ENCODE peak calls at places on chromosomes 11 and 22, in seven cellular contexts. E is HFFc6, D is spleen, Q is omental fat pad, A is upper lobe of right lung, W is AG09309, P is B cell. J is an unnamed sample.

GRCh38 chr11:3058753-3059664 is 1.8 kb upstream of the CARS1 start:
- DNase-seq in E (peak; percentile 88), P (no peak), W (peak; percentile 51), A (no peak), Q (no peak), D (no peak), J (peak; percentile 83)

GRCh38 chr11:81497202-81497804 is 1236.4 kb downstream of the FAM181B start:
- DNase-seq in A (no peak), D (no peak), Q (no peak), W (no peak), E (peak; percentile 16), P (no peak), J (peak; percentile 65)

GRCh38 chr11:43937434-43938411 is 4.7 kb upstream of the C11orf96 start:
- DNase-seq in A (no peak), W (no peak), Q (no peak), D (no peak), P (no peak), E (peak; percentile 51), J (peak; percentile 63)

GRCh38 chr11:32006799-32007388 is 84.0 kb upstream of the RCN1 start:
- DNase-seq in A (no peak), D (no peak), Q (no peak), P (peak; percentile 29), E (peak; percentile 54), W (peak; percentile 7), J (peak; percentile 71)

GRCh38 chr11:3837793-3838192 is 3.0 kb downstream of the RHOG start:
- DNase-seq in A (no peak), W (no peak), Q (no peak), E (no peak), P (peak; percentile 29), D (peak; percentile 83), J (no peak)

GRCh38 chr22:35276019-35276418 is 18.7 kb downstream of the HMGXB4 start:
- DNase-seq in D (no peak), Q (no peak), W (no peak), A (no peak), P (no peak), E (no peak), J (no peak)

GRCh38 chr11:126138636-126139540 is 72.6 kb downstream of the RPUSD4 start:
- DNase-seq in W (no peak), P (no peak), E (no peak), A (no peak), Q (no peak), D (peak; percentile 45), J (no peak)

GRCh38 chr11:2088284-2088683 is 50.9 kb downstream of the IGF2 start:
- DNase-seq in A (no peak), W (no peak), Q (no peak), P (no peak), E (no peak), D (no peak), J (no peak)

GRCh38 chr11:118917488-118918127 is 8.1 kb downstream of the BCL9L start:
- DNase-seq in P (peak; percentile 23), W (peak; percentile 84), Q (no peak), E (peak; percentile 87), D (peak; percentile 85), A (no peak), J (peak; percentile 52)

GRCh38 chr11:128735935-128736610 is 42.2 kb downstream of the FLI1 start:
- DNase-seq in D (no peak), W (no peak), Q (no peak), P (peak; percentile 62), E (no peak), A (no peak), J (no peak)

GRCh38 chr11:76665172-76665571 is 5.4 kb downstream of the LRRC32 start:
- DNase-seq in A (peak; percentile 30), P (peak; percentile 41), E (no peak), W (no peak), D (peak; percentile 70), Q (no peak), J (no peak)

GRCh38 chr11:33722579-33723234 is 13.5 kb downstream of the CD59 start:
- DNase-seq in Q (no peak), W (no peak), A (no peak), P (no peak), E (peak; percentile 88), D (no peak), J (peak; percentile 86)

GRCh38 chr11:57360991-57361390 is 20.0 kb downstream of the PRG3 start:
- DNase-seq in P (no peak), A (no peak), E (no peak), D (peak; percentile 42), Q (no peak), W (no peak), J (no peak)

GRCh38 chr11:76599041-76600013 is 71.2 kb downstream of the LRRC32 start:
- DNase-seq in Q (no peak), E (no peak), A (peak; percentile 47), P (no peak), D (no peak), W (no peak), J (no peak)

GRCh38 chr11:46247664-46248063 is 29.8 kb upstream of the CREB3L1 start:
- DNase-seq in Q (no peak), D (no peak), A (no peak), E (no peak), P (no peak), W (no peak), J (peak; percentile 77)

GRCh38 chr22:45318168-45318557 is 8.4 kb downstream of the FAM118A start:
- DNase-seq in W (peak; percentile 67), P (peak; percentile 76), E (peak; percentile 88), A (peak; percentile 74), Q (peak; percentile 80), D (peak; percentile 85), J (no peak)

GRCh38 chr11:8683115-8683807 is 669 bp downstream of the RPL27A start:
- DNase-seq in Q (no peak), W (no peak), P (no peak), D (no peak), E (no peak), A (peak; percentile 71), J (no peak)

GRCh38 chr11:8684600-8685290 is 2.2 kb downstream of the RPL27A start:
- DNase-seq in E (no peak), D (no peak), Q (no peak), A (no peak), P (no peak), W (no peak), J (no peak)

GRCh38 chr11:8681837-8682218 is 637 bp downstream of the TRIM66 start:
- DNase-seq in D (no peak), Q (no peak), E (no peak), P (no peak), W (no peak), A (no peak), J (no peak)

GRCh38 chr11:8685306-8685705 is 2.7 kb downstream of the RPL27A start:
- DNase-seq in P (no peak), W (no peak), D (no peak), A (no peak), E (no peak), Q (no peak), J (no peak)

GRCh38 chr11:8682219-8683114 is at the start of the genes RPL27A and TRIM66:
- DNase-seq in D (peak; percentile 99), W (peak; percentile 72), E (peak; percentile 95), P (peak; percentile 85), Q (peak; percentile 97), A (peak; percentile 99), J (peak; percentile 93)
- TF ChIP-seq CTCF in D (peak; percentile 51), W (peak; percentile 19), E (peak; percentile 24), P (peak; percentile 18), Q (no peak), A (no peak), J (no peak)

GRCh38 chr11:87097582-87097981 is 59.8 kb downstream of the TMEM135 start:
- DNase-seq in E (peak; percentile 3), W (no peak), P (peak; percentile 49), D (no peak), Q (no peak), A (no peak), J (peak; percentile 76)

GRCh38 chr11:87092567-87092966 is 54.8 kb downstream of the TMEM135 start:
- DNase-seq in W (no peak), D (no peak), A (no peak), Q (no peak), P (no peak), E (no peak), J (no peak)

GRCh38 chr11:87092159-87092558 is 54.4 kb downstream of the TMEM135 start:
- DNase-seq in P (no peak), W (no peak), D (no peak), E (no peak), Q (no peak), A (no peak), J (no peak)
- TF ChIP-seq CTCF in P (no peak), W (no peak), D (no peak), E (no peak), Q (no peak), A (no peak), J (no peak)

DNA sequence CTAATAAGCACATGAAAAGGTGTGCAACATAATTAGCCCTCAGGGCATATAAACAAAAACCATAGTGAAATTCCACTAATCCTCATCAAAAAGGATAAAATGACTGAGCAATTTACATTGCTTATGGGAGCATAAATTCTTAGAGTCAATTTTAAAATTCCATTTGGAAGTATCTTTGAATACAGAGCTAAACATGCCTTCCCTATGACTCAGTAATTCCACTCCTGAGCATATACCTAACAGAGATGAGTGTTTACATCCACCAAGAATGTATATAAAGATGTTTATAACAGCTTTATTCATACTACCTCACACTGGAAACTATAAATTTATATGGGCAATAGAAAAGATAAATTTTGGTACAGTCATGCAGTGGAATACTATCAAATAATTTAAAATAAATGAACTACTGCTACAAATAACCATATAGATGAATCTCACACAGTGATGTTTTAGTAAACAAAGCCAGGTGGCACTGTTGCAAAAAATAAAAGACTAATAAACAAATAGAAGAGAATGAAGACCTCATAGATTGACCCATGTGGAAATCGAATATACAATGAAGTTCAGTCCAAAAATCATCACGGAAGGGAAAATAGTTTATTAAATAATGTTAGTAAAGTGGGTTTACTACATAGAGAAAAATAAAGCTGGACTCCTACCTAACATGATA is 8.2 kb upstream of the OR2D2 start:
- DNase-seq in P (no peak), W (no peak), D (no peak), E (no peak), A (no peak), Q (no peak), J (peak; percentile 30)
- TF ChIP-seq CTCF in P (no peak), W (no peak), D (no peak), E (peak; percentile 50), A (peak; percentile 7), Q (no peak), J (peak; percentile 43)

GRCh38 chr22:42108848-42109247 is 18.3 kb upstream of the NDUFA6 start:
- DNase-seq in A (no peak), E (no peak), W (no peak), D (no peak), Q (no peak), P (no peak), J (no peak)

GRCh38 chr22:42111798-42112197 is 18.8 kb downstream of the CYP2D6 start:
- DNase-seq in E (no peak), A (no peak), Q (no peak), W (no peak), P (no peak), D (no peak), J (no peak)

GRCh38 chr22:42116848-42117424 is 13.7 kb downstream of the CYP2D6 start:
- DNase-seq in A (peak; percentile 79), W (no peak), E (no peak), Q (no peak), P (no peak), D (no peak), J (no peak)

DNA sequence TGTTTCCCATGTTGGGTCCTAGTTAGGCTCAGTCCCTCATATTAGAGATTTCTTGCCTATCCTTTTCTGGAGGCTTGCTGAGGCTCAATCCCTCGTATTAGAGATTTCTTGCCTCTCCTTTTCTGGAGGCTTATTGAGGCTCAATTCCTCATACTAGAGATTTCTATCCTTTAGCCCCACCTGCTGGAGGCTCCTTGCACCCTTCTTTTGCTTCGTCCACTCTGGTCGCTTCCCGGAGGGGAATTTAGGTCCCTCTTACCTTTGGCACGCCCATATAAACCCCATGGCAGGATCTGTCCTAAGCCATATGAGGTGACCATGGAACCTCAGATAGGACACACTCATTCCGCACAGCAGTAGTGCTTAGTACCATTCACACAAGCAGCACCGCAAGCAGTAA is 15.9 kb downstream of the CYP2D6 start:
- DNase-seq in D (no peak), W (no peak), Q (no peak), E (peak; percentile 3), P (no peak), A (no peak), J (peak; percentile 5)
- TF ChIP-seq CTCF in D (no peak), W (peak; percentile 48), Q (no peak), E (peak; percentile 64), P (no peak), A (peak; percentile 38), J (no peak)